ENCODE peak calls at places on chromosomes 4 and X, in ten cellular contexts. H is NCI-H524; G is activated T-cell treated with anti-CD3 and anti-CD28 coated beads for 48 hours; K is CD4-positive, alpha-beta memory T cell; R is pancreas; M is activated T-helper 1 cell treated with anti-CD3 and anti-CD28 coated beads, Interleukin-2, amount 50 U/mL, for 16 hours; P is stimulated activated CD4-positive, alpha-beta T cell treated with anti-CD3 and anti-CD28 coated beads, Interleukin-2, amount 100 ng/mL, for 48 hours; E is aorta; V is frontal cortex; U is RPMI7951. J is an unnamed sample.

GRCh38 chr4:68129793-68130192 is at the start of gene TMPRSS11F:
- DNase-seq in H (no peak), G (no peak), K (no peak), R (no peak), M (no peak), P (no peak), E (no peak), V (no peak), U (no peak), J (no peak)

GRCh38 chr4:140652601-140653000 is 83.8 kb upstream of the UCP1 start:
- DNase-seq in H (no peak), G (no peak), K (no peak), R (no peak), M (no peak), P (no peak), E (no peak), V (no peak), U (no peak), J (no peak)

GRCh38 chrX:119249836-119250340 is 13.8 kb downstream of the PGRMC1 start:
- DNase-seq in H (no peak), G (no peak), K (no peak), R (no peak), M (no peak), P (no peak), E (no peak), V (no peak), U (no peak), J (no peak)

GRCh38 chr4:86544313-86544966 is 49.7 kb upstream of the PTPN13 start:
- DNase-seq in H (no peak), G (no peak), K (peak), R (no peak), M (no peak), P (no peak), E (no peak), V (no peak), U (no peak), J (no peak)

GRCh38 chr4:8188085-8188484 is 11.0 kb upstream of the SH3TC1 start:
- DNase-seq in H (no peak), G (no peak), K (no peak), R (no peak), M (no peak), P (no peak), E (no peak), V (no peak), U (peak), J (no peak)

GRCh38 chrX:3154386-3154991 is 113.2 kb downstream of the ARSF start:
- DNase-seq in H (no peak), G (no peak), K (no peak), R (no peak), M (no peak), P (no peak), E (no peak), V (no peak), U (no peak), J (no peak)

GRCh38 chrX:32614707-32615106 is 596.6 kb downstream of the DMD start:
- DNase-seq in H (no peak), G (no peak), K (no peak), R (no peak), M (no peak), P (no peak), E (no peak), V (no peak), U (no peak), J (no peak)

GRCh38 chrX:154547245-154548027 is at the start of gene IKBKG:
- DNase-seq in H (peak), G (peak), K (peak), R (peak), M (peak), P (peak), E (peak), V (peak), U (peak), J (no peak)

GRCh38 chrX:54248309-54248708 is 65.3 kb upstream of the FAM120C start:
- DNase-seq in H (no peak), G (no peak), K (no peak), R (no peak), M (no peak), P (no peak), E (no peak), V (peak), U (peak), J (peak)

GRCh38 chr4:7383251-7383650 is 51.5 kb downstream of the PSAPL1 start:
- DNase-seq in H (peak), G (no peak), K (no peak), R (no peak), M (no peak), P (no peak), E (no peak), V (peak), U (no peak), J (no peak)

GRCh38 chrX:74187211-74187610 is 116.8 kb upstream of the ZCCHC13 start:
- DNase-seq in H (no peak), G (no peak), K (no peak), R (no peak), M (no peak), P (no peak), E (no peak), V (no peak), U (no peak), J (no peak)

GRCh38 chr4:166594326-166594946 is 639.9 kb downstream of the SPOCK3 start:
- DNase-seq in H (peak), G (no peak), K (no peak), R (peak), M (no peak), P (no peak), E (no peak), V (peak), U (peak), J (peak)

GRCh38 chr4:22668301-22668700 is 24.4 kb upstream of the GBA3 start:
- DNase-seq in H (no peak), G (no peak), K (no peak), R (no peak), M (no peak), P (no peak), E (no peak), V (no peak), U (no peak), J (no peak)

GRCh38 chrX:43654431-43655150 is 1.5 kb upstream of the MAOA start:
- DNase-seq in H (peak), G (peak), K (peak), R (peak), M (peak), P (peak), E (peak), V (peak), U (peak), J (peak)

GRCh38 chrX:11193035-11193469 is 81.9 kb downstream of the HCCS start:
- DNase-seq in H (no peak), G (no peak), K (no peak), R (no peak), M (no peak), P (no peak), E (no peak), V (no peak), U (no peak), J (no peak)

GRCh38 chrX:65406532-65406931 is 128.1 kb downstream of the LAS1L start:
- DNase-seq in H (no peak), G (peak), K (no peak), R (no peak), M (no peak), P (peak), E (no peak), V (peak), U (peak), J (no peak)

GRCh38 chrX:39196192-39197102 is 395.2 kb downstream of the MID1IP1 start:
- DNase-seq in H (no peak), G (peak), K (peak), R (peak), M (peak), P (peak), E (no peak), V (no peak), U (peak), J (no peak)

GRCh38 chr4:108868606-108869227 is 105.9 kb upstream of the ETNPPL start:
- DNase-seq in H (no peak), G (no peak), K (no peak), R (no peak), M (no peak), P (no peak), E (no peak), V (no peak), U (no peak), J (no peak)

GRCh38 chr4:53309321-53310020 is 56.4 kb downstream of the SCFD2 start:
- DNase-seq in H (no peak), G (no peak), K (no peak), R (no peak), M (no peak), P (no peak), E (no peak), V (no peak), U (peak), J (no peak)

GRCh38 chr4:5472166-5472565 is 236.2 kb downstream of the EVC2 start:
- DNase-seq in H (no peak), G (no peak), K (no peak), R (no peak), M (no peak), P (no peak), E (no peak), V (no peak), U (peak), J (no peak)

GRCh38 chrX:31038585-31039326 is 33.1 kb downstream of the FTHL17 start:
- DNase-seq in H (peak), G (no peak), K (no peak), R (peak), M (no peak), P (no peak), E (no peak), V (peak), U (peak), J (no peak)

GRCh38 chrX:149937881-149938426 is 337 bp downstream of the EOLA2 start:
- DNase-seq in H (no peak), G (peak), K (peak), R (peak), M (no peak), P (no peak), E (peak), V (no peak), U (peak), J (no peak)

GRCh38 chrX:14936561-14936960 is 63.3 kb downstream of the MOSPD2 start:
- DNase-seq in H (no peak), G (no peak), K (no peak), R (no peak), M (no peak), P (no peak), E (no peak), V (no peak), U (peak), J (no peak)

GRCh38 chr4:173257732-173258717 is 76.1 kb downstream of the HMGB2 start:
- DNase-seq in H (peak), G (peak), K (peak), R (peak), M (peak), P (peak), E (peak), V (peak), U (peak), J (peak)

J was measured in Panc1.